ENCODE peak calls at places on chromosome 7, in seven cellular contexts. F is adrenal gland, Z is uterus, X is ovary, P is heart left ventricle, Q is right lobe of liver, D is sigmoid colon. K is an unnamed sample.

GRCh38 chr7:44148961-44149550 is 7.9 kb upstream of the MYL7 start:
- DNase-seq in F (no peak), Z (no peak), X (no peak), P (no peak), Q (no peak), D (peak; percentile 41), K (no peak)

GRCh38 chr7:17299477-17299991 is 1.1 kb downstream of the AHR start:
- DNase-seq in F (no peak), Z (no peak), X (no peak), P (no peak), Q (no peak), D (no peak), K (no peak)

GRCh38 chr7:138125598-138126111 is 49.4 kb downstream of the AKR1D1 start:
- DNase-seq in F (no peak), Z (no peak), X (no peak), P (no peak), Q (no peak), D (no peak), K (no peak)

GRCh38 chr7:133051066-133051465 is 30.8 kb downstream of the CHCHD3 start:
- DNase-seq in F (no peak), Z (no peak), X (no peak), P (peak; percentile 19), Q (no peak), D (no peak), K (peak; percentile 70)

GRCh38 chr7:44530990-44531389 is 10.1 kb downstream of the NPC1L1 start:
- DNase-seq in F (peak; percentile 65), Z (no peak), X (no peak), P (no peak), Q (peak; percentile 62), D (no peak), K (peak; percentile 8)

GRCh38 chr7:119959811-119960210 is 313.2 kb upstream of the KCND2 start:
- DNase-seq in F (no peak), Z (no peak), X (no peak), P (no peak), Q (no peak), D (no peak), K (no peak)

GRCh38 chr7:20083781-20084180 is 133.4 kb downstream of the MACC1 start:
- DNase-seq in F (no peak), Z (peak; percentile 39), X (no peak), P (no peak), Q (no peak), D (peak; percentile 74), K (no peak)

GRCh38 chr7:122595885-122596284 is 103.0 kb downstream of the RNF133 start:
- DNase-seq in F (no peak), Z (no peak), X (no peak), P (no peak), Q (no peak), D (no peak), K (no peak)

GRCh38 chr7:83305027-83305426 is 142.3 kb upstream of the PCLO start:
- DNase-seq in F (no peak), Z (no peak), X (no peak), P (no peak), Q (no peak), D (no peak), K (no peak)

GRCh38 chr7:27933691-27934565 is 194.0 kb downstream of the TAX1BP1 start:
- DNase-seq in F (no peak), Z (no peak), X (no peak), P (no peak), Q (no peak), D (no peak), K (no peak)

GRCh38 chr7:27560706-27561235 is 101.9 kb downstream of the HIBADH start:
- DNase-seq in F (no peak), Z (no peak), X (no peak), P (no peak), Q (no peak), D (no peak), K (no peak)

GRCh38 chr7:90412458-90413184 is 9.4 kb downstream of the CLDN12 start:
- DNase-seq in F (no peak), Z (no peak), X (no peak), P (no peak), Q (peak; percentile 73), D (no peak), K (peak; percentile 36)

GRCh38 chr7:80905334-80905733 is 13.5 kb downstream of the SEMA3C start:
- DNase-seq in F (no peak), Z (no peak), X (no peak), P (no peak), Q (no peak), D (no peak), K (no peak)

GRCh38 chr7:94297397-94297838 is 97.3 kb upstream of the COL1A2 start:
- DNase-seq in F (peak; percentile 65), Z (peak; percentile 88), X (peak; percentile 71), P (peak; percentile 47), Q (no peak), D (peak; percentile 93), K (no peak)

GRCh38 chr7:45259966-45260646 is 102.5 kb downstream of the RAMP3 start:
- DNase-seq in F (peak; percentile 56), Z (peak; percentile 43), X (peak; percentile 47), P (peak; percentile 54), Q (peak; percentile 60), D (no peak), K (peak; percentile 70)

GRCh38 chr7:95718556-95719410 is 53.6 kb upstream of the DYNC1I1 start:
- DNase-seq in F (no peak), Z (no peak), X (no peak), P (no peak), Q (no peak), D (no peak), K (peak; percentile 12)

GRCh38 chr7:7349156-7349555 is 166.8 kb downstream of the C1GALT1 start:
- DNase-seq in F (no peak), Z (no peak), X (no peak), P (no peak), Q (no peak), D (no peak), K (no peak)

GRCh38 chr7:87059525-87060287 is at the start of gene ELAPOR2:
- DNase-seq in F (peak; percentile 85), Z (peak; percentile 78), X (peak; percentile 76), P (peak; percentile 81), Q (peak; percentile 57), D (peak; percentile 86), K (peak; percentile 97)
- TF ChIP-seq POLR2A in F (peak; percentile 73), Z (peak; percentile 58), X (no peak), P (no peak), Q (no peak), D (no peak), K (peak; percentile 72)

GRCh38 chr7:519974-520458 is 370 bp upstream of the PDGFA start:
- DNase-seq in F (peak; percentile 43), Z (peak; percentile 66), X (peak; percentile 67), P (peak; percentile 64), Q (peak; percentile 58), D (peak; percentile 80), K (peak; percentile 70)

GRCh38 chr7:517848-518629 is 1.6 kb downstream of the PDGFA start:
- DNase-seq in F (peak; percentile 67), Z (peak; percentile 71), X (peak; percentile 75), P (peak; percentile 73), Q (peak; percentile 67), D (peak; percentile 90), K (no peak)

GRCh38 chr7:519429-519973 is at the start of gene PDGFA:
- DNase-seq in F (peak; percentile 46), Z (peak; percentile 50), X (peak; percentile 64), P (peak; percentile 47), Q (peak; percentile 58), D (no peak), K (peak; percentile 64)

GRCh38 chr7:520503-521161 is 986 bp upstream of the PDGFA start:
- DNase-seq in F (no peak), Z (peak; percentile 56), X (peak; percentile 57), P (no peak), Q (no peak), D (no peak), K (no peak)

DNA sequence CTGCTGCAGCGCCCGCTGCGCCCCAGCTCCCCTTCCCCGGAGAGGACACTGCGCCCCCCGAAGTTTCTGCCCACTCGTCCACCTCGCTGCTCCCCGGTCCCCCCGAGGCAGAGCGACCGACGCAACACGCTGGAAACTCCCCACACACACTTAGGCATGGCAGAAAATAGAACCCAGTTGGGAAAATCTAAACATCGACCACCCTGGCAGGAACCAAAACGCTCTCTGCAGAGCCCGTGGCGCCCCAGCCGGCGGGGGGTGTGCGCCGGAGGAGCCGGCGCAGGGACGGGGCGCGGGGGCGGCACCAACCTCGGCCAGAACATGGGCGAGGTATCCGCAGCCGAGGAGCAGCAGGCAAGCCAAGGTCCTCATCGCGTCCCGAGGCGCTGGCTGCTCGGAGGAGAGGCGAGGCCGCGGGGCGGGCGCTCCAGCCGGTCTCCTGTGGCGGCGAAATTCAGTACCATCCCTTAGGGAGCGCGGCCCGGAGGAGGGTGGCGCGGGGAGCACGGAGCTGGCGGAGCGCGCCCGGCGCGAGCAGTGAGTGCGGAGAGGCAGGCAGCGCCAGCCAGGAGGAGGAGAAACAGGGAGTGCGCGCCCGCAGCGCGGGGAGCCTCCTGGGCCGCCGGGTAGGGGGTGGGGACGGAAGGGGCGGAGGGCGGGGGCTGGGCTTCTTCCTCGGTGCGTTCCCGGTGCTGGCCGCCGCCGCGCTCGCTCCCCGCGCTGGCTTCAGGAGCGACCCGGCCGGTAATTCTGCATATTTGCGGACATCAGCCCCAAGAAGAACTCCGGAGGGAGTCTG is 817 bp downstream of the PDGFA start:
- DNase-seq in F (peak; percentile 86), Z (peak; percentile 77), X (peak; percentile 74), P (peak; percentile 88), Q (peak; percentile 88), D (peak; percentile 92), K (peak; percentile 78)
- TF ChIP-seq POLR2A in F (peak; percentile 65), Z (peak; percentile 73), X (no peak), P (no peak), Q (peak; percentile 64), D (peak; percentile 80), K (no peak)

DNA sequence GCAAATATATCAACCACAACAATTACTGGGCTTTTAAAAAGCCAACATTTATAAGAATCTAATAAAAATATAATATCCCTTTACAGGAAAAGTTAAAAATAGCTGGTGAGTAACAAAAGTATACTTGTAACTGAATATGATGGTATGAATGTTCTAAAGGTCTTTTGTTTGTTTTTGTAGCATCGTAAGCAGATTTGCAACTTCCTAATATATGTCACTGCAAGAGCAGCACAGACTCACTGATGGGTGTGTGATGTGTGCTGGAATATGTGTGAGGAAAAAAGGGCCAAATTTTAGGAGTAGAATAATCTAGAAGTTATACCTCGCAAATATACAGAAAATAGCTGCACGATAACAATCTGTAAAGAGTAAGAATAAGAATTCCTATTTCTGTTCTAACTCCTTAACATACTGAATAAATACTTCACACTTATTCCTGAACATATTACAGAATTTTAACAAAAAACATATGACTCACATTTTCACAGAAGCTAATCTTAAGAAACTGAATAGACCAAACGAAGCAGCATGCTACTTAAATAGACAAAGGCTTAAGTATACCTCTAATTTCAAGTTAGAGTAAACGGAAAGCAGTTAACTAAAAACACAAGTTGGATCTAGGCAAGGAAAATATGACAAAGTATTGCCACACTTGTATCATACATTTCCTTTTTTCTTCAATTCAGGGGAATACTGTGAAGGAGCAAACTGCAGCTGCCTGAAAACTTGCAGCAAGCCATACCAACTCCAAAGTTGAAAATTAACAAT is 9.6 kb downstream of the ETV1 start:
- DNase-seq in F (no peak), Z (no peak), X (no peak), P (no peak), Q (no peak), D (no peak), K (no peak)
- TF ChIP-seq POLR2A in F (no peak), Z (no peak), X (no peak), P (no peak), Q (no peak), D (no peak), K (no peak)

DNA sequence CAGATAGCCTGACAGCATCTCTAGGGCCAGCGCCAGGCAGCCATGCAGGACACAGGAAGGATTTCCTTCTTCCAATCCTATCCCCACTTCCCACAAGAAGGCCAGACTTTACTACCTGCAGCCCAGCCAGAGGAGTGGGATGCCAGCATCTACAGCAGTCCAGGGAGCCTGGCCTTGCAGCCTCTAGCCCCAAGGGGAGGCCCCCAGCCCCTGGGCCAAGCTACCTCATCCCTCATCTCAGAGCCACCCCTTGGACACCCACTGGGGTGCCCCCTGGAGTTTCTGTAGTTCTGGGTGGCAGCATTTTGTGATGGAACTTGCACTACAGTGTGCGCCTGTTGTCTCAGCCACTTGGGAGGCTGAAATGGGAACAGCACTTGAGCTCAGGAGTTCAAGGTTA is 170.8 kb upstream of the PODXL start:
- DNase-seq in F (no peak), Z (no peak), X (no peak), P (no peak), Q (no peak), D (no peak), K (no peak)
- TF ChIP-seq POLR2A in F (no peak), Z (no peak), X (no peak), P (no peak), Q (no peak), D (no peak), K (no peak)